ENCODE peak calls at places on chromosomes 7 and 10, in six cellular contexts. M is tibial artery, R is right lobe of liver, P is Panc1, O is HCT116, C is colonic mucosa. F is an unnamed sample.

GRCh38 chr7:140841316-140841715 is 83.4 kb downstream of the BRAF start:
- DNase-seq in P (no peak), C (no peak), M (no peak), O (no peak), R (no peak), F (no peak)

GRCh38 chr10:47297796-47298540 is 2.0 kb upstream of the GDF10 start:
- DNase-seq in C (no peak), O (no peak), P (no peak), R (no peak), M (no peak), F (no peak)

GRCh38 chr7:90603346-90603745 is 7.2 kb downstream of the CDK14 start:
- DNase-seq in R (no peak), M (no peak), O (no peak), C (no peak), P (no peak), F (no peak)

GRCh38 chr7:80106498-80107113 is 28.0 kb upstream of the GNAI1 start:
- DNase-seq in C (no peak), O (no peak), R (no peak), M (no peak), P (no peak), F (no peak)

GRCh38 chr10:48902096-48902495 is 37.5 kb downstream of the LRRC18 start:
- DNase-seq in R (no peak), O (no peak), C (no peak), P (no peak), M (no peak), F (no peak)

GRCh38 chr10:97325754-97326153 is 6.7 kb downstream of the FRAT1 start:
- DNase-seq in P (no peak), M (no peak), O (no peak), R (no peak), C (no peak), F (no peak)

GRCh38 chr7:37489703-37490102 is 41.0 kb upstream of the ELMO1 start:
- DNase-seq in R (no peak), M (no peak), O (no peak), P (no peak), C (no peak), F (no peak)

GRCh38 chr7:30430777-30431176 is 47.8 kb downstream of the NOD1 start:
- DNase-seq in R (no peak), O (no peak), C (no peak), M (no peak), P (no peak), F (no peak)

GRCh38 chr7:8197994-8198698 is 63.8 kb downstream of the ICA1 start:
- DNase-seq in O (no peak), C (no peak), M (no peak), P (no peak), R (no peak), F (no peak)

GRCh38 chr10:62534051-62534450 is 159.9 kb downstream of the ZNF365 start:
- DNase-seq in R (no peak), P (no peak), M (no peak), C (no peak), O (no peak), F (no peak)

GRCh38 chr7:133081119-133081604 is 728 bp downstream of the CHCHD3 start:
- DNase-seq in R (peak; percentile 30), C (peak; percentile 30), M (no peak), P (no peak), O (no peak), F (no peak)

GRCh38 chr7:130896051-130896881 is 162.3 kb upstream of the KLF14 start:
- DNase-seq in R (no peak), O (no peak), C (no peak), P (peak; percentile 72), M (no peak), F (no peak)

GRCh38 chr10:62610649-62611229 is 193.8 kb upstream of the ADO start:
- DNase-seq in P (no peak), R (no peak), C (peak; percentile 41), M (no peak), O (peak; percentile 60), F (peak; percentile 80)

GRCh38 chr10:91042069-91042468 is 121.2 kb upstream of the ANKRD1 start:
- DNase-seq in R (no peak), C (no peak), O (no peak), M (no peak), P (no peak), F (no peak)
- H3K4me1 ChIP-seq in R (peaks cover 5% of the 10 kb centered on the region), C (no peaks in the 10 kb centered on the region), O (no peaks in the 10 kb centered on the region), M (no peaks in the 10 kb centered on the region), P (no peaks in the 10 kb centered on the region), F (peaks cover 3% of the 10 kb centered on the region)

DNA sequence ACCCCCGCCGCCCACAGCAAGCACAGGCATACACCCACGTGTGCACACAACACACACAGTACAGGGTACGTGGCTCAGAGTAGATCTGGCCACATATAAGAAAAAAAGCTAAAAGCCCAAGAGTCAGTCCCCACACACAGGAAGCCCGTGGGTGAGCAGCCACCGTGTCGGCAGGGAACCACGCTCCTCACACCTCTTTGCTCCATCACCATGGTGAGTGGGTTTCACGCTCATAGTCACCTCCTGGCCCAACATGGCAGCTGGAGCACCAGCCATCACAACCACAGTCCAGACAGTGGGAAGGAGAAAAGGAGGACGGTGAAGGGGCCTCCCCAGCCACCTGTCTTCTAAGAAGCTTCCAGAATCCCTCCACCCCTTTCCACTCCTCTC is 76.0 kb upstream of the PDGFA start:
- DNase-seq in P (no peak), R (no peak), C (no peak), O (no peak), M (no peak), F (no peak)
- H3K27ac ChIP-seq in P (no peak overlapping the region), R (no peak overlapping the region), C (no peak overlapping the region), O (no peak overlapping the region), M (no peak overlapping the region), F (no peak overlapping the region)

DNA sequence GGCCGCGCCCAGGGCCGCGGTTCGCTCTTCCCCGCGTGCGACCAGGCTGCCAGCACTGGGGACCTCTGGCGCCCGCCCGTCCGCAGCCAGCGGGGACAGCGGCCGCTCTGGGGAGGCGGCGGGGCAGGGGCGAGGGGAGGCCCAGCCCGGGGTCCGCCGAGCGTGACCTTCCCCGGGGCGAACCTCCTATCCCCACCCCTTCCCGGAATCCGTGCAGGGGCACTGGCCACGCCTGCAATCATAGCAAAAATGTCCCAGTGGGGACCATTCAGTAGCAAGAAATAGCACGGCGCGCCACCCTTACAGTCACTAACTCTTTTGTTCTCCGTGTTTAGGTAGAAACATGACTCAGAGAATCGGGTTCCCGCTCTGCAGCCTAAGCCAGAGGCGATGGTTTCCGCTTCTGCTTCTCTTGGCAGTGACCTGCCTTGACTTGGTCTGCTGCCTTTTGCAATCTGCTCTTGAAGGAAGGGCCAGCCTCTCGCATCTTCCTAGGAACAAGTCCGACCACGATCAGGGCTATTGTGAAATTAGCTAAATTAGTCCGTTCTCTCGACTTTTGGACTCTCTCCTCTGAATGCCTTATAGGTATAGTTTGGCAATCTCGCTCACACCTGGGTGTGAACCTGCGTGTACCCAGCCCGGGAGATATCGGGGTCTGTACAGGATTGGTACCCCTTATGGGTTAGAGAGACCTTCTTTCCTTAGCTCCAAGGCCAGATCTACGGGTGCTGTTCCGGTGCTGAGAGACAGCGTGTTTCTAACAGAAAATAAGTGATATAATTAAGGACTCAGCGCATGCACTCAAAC is 79.4 kb upstream of the ACBD5 start:
- DNase-seq in M (peak; percentile 64), C (peak; percentile 32), O (no peak), R (peak; percentile 72), P (no peak), F (peak; percentile 67)
- H3K4me3 ChIP-seq in M (peak overlapping the region; percentile 41), C (peak overlapping the region; percentile 8), O (no peak overlapping the region), R (peak overlapping the region; percentile 50), P (peak overlapping the region; percentile 53), F (no peak overlapping the region)

GRCh38 chr7:128453836-128454804 is 1.6 kb upstream of the HILPDA start:
- DNase-seq in M (peak; percentile 89), C (peak; percentile 51), R (peak; percentile 89), O (no peak), P (no peak), F (peak; percentile 93)
- H3K4me1 ChIP-seq in M (no peaks in the 10 kb centered on the region), C (no peaks in the 10 kb centered on the region), R (peaks cover 4% of the 10 kb centered on the region), O (peaks cover 36% of the 10 kb centered on the region), P (peaks cover 53% of the 10 kb centered on the region), F (no peaks in the 10 kb centered on the region)

GRCh38 chr7:117807688-117808087 is 65.6 kb downstream of the CTTNBP2 start:
- DNase-seq in R (no peak), O (no peak), M (no peak), C (no peak), P (no peak), F (no peak)
- H3K27ac ChIP-seq in R (no peak overlapping the region), O (no peak overlapping the region), M (no peak overlapping the region), C (no peak overlapping the region), P (no peak overlapping the region), F (no peak overlapping the region)

GRCh38 chr10:59852671-59853070 is 53.7 kb downstream of the CCDC6 start:
- DNase-seq in P (no peak), M (no peak), C (no peak), R (no peak), O (no peak), F (no peak)
- H3K4me3 ChIP-seq in P (no peak overlapping the region), M (no peak overlapping the region), C (no peak overlapping the region), R (no peak overlapping the region), O (no peak overlapping the region), F (no peak overlapping the region)

DNA sequence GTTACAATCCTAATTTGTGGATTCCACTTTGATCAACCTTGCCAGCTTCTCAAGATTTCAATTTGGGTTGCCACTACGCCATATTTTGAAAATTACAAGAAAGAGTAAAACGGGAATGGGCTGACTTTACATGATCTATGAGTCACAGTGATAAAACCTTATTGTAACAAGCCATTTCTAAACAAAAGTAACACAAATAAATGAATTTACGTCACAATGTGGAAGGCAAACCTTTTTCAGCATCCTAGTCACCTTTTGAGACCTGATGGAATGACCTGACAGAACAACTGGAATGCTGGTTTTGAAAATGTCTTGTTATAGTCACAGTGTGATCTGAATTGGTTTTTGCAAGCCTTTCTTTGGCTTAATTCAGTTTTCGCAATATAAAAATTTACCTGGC is 85.9 kb downstream of the CDK6 start:
- DNase-seq in M (no peak), R (no peak), C (no peak), P (no peak), O (no peak), F (no peak)
- H3K4me1 ChIP-seq in M (no peaks in the 10 kb centered on the region), R (peaks cover 9% of the 10 kb centered on the region), C (no peaks in the 10 kb centered on the region), P (peaks cover 49% of the 10 kb centered on the region), O (peaks cover 86% of the 10 kb centered on the region), F (no peaks in the 10 kb centered on the region)

GRCh38 chr10:87618470-87619423 is 40.9 kb upstream of the PAPSS2 start:
- DNase-seq in C (peak; percentile 82), M (no peak), R (peak; percentile 81), O (no peak), P (no peak), F (no peak)
- H3K27ac ChIP-seq in C (peak overlapping the region; percentile 63), M (no peak overlapping the region), R (peak overlapping the region; percentile 88), O (no peak overlapping the region), P (no peak overlapping the region), F (no peak overlapping the region)

GRCh38 chr10:784377-784758 is 94.9 kb upstream of the DIP2C start:
- DNase-seq in C (peak; percentile 18), O (peak; percentile 16), P (no peak), M (no peak), R (no peak), F (no peak)
- H3K4me3 ChIP-seq in C (peak overlapping the region; percentile 22), O (peak overlapping the region; percentile 35), P (peak overlapping the region; percentile 43), M (peak overlapping the region; percentile 50), R (peak overlapping the region; percentile 26), F (no peak overlapping the region)

F was measured in aorta.